ENCODE peak calls at places on chromosomes 7 and 10, in ten cellular contexts. One of them, this sample, is unnamed.

GRCh38 chr7:3201937-3202715 is 98.9 kb upstream of the SDK1 start:
- DNase-seq in AML-193: no peak
- DNase-seq in glutamatergic neuron: no peak
- DNase-seq in AG04449: no peak
- DNase-seq in stimulated activated CD8-positive, alpha-beta memory T cell treated with anti-CD3 and anti-CD28 coated beads, Interleukin-12 subunit alpha, Interleukin-12 subunit beta, amount 100 ng/mL, for 1 hour: no peak
- DNase-seq in tibial nerve: no peak
- DNase-seq in lung microvascular endothelial cell: no peak
- DNase-seq in GM10248: no peak
- DNase-seq in prostate gland: no peak
- DNase-seq in activated CD8-positive, alpha-beta memory T cell treated with anti-CD3 and anti-CD28 coated beads for 1 hour: no peak
- DNase-seq in this sample: no peak

GRCh38 chr10:91624633-91625032 is 8.2 kb downstream of the PPP1R3C start:
- DNase-seq in AG04449: no peak
- DNase-seq in glutamatergic neuron: no peak
- DNase-seq in GM10248: no peak
- DNase-seq in AML-193: no peak
- DNase-seq in prostate gland: no peak
- DNase-seq in lung microvascular endothelial cell: no peak
- DNase-seq in stimulated activated CD8-positive, alpha-beta memory T cell treated with anti-CD3 and anti-CD28 coated beads, Interleukin-12 subunit alpha, Interleukin-12 subunit beta, amount 100 ng/mL, for 1 hour: no peak
- DNase-seq in activated CD8-positive, alpha-beta memory T cell treated with anti-CD3 and anti-CD28 coated beads for 1 hour: no peak
- DNase-seq in tibial nerve: no peak
- DNase-seq in this sample: no peak

GRCh38 chr10:114437456-114438292 is 33.4 kb upstream of the AFAP1L2 start:
- DNase-seq in glutamatergic neuron: no peak
- DNase-seq in stimulated activated CD8-positive, alpha-beta memory T cell treated with anti-CD3 and anti-CD28 coated beads, Interleukin-12 subunit alpha, Interleukin-12 subunit beta, amount 100 ng/mL, for 1 hour: no peak
- DNase-seq in tibial nerve: no peak
- DNase-seq in GM10248: peak; percentile 40
- DNase-seq in AG04449: no peak
- DNase-seq in lung microvascular endothelial cell: peak; percentile 25
- DNase-seq in activated CD8-positive, alpha-beta memory T cell treated with anti-CD3 and anti-CD28 coated beads for 1 hour: no peak
- DNase-seq in AML-193: no peak
- DNase-seq in prostate gland: no peak
- DNase-seq in this sample: no peak

GRCh38 chr10:1141261-1141660 is 85.1 kb downstream of the WDR37 start:
- DNase-seq in AML-193: no peak
- DNase-seq in AG04449: no peak
- DNase-seq in lung microvascular endothelial cell: no peak
- DNase-seq in tibial nerve: no peak
- DNase-seq in prostate gland: no peak
- DNase-seq in activated CD8-positive, alpha-beta memory T cell treated with anti-CD3 and anti-CD28 coated beads for 1 hour: no peak
- DNase-seq in stimulated activated CD8-positive, alpha-beta memory T cell treated with anti-CD3 and anti-CD28 coated beads, Interleukin-12 subunit alpha, Interleukin-12 subunit beta, amount 100 ng/mL, for 1 hour: no peak
- DNase-seq in glutamatergic neuron: no peak
- DNase-seq in GM10248: no peak
- DNase-seq in this sample: no peak

GRCh38 chr7:110061387-110061786 is 1029.5 kb upstream of the LRRN3 start:
- DNase-seq in activated CD8-positive, alpha-beta memory T cell treated with anti-CD3 and anti-CD28 coated beads for 1 hour: no peak
- DNase-seq in AG04449: no peak
- DNase-seq in AML-193: no peak
- DNase-seq in lung microvascular endothelial cell: no peak
- DNase-seq in tibial nerve: no peak
- DNase-seq in GM10248: peak; percentile 8
- DNase-seq in glutamatergic neuron: no peak
- DNase-seq in prostate gland: no peak
- DNase-seq in stimulated activated CD8-positive, alpha-beta memory T cell treated with anti-CD3 and anti-CD28 coated beads, Interleukin-12 subunit alpha, Interleukin-12 subunit beta, amount 100 ng/mL, for 1 hour: no peak
- DNase-seq in this sample: no peak

GRCh38 chr10:30063098-30063497 is 3.7 kb upstream of the JCAD start:
- DNase-seq in glutamatergic neuron: no peak
- DNase-seq in lung microvascular endothelial cell: peak; percentile 97
- DNase-seq in stimulated activated CD8-positive, alpha-beta memory T cell treated with anti-CD3 and anti-CD28 coated beads, Interleukin-12 subunit alpha, Interleukin-12 subunit beta, amount 100 ng/mL, for 1 hour: no peak
- DNase-seq in activated CD8-positive, alpha-beta memory T cell treated with anti-CD3 and anti-CD28 coated beads for 1 hour: no peak
- DNase-seq in prostate gland: no peak
- DNase-seq in AML-193: no peak
- DNase-seq in GM10248: no peak
- DNase-seq in AG04449: no peak
- DNase-seq in tibial nerve: no peak
- DNase-seq in this sample: peak; percentile 61

GRCh38 chr7:5630670-5631069 is 150.8 kb downstream of the RNF216 start:
- DNase-seq in stimulated activated CD8-positive, alpha-beta memory T cell treated with anti-CD3 and anti-CD28 coated beads, Interleukin-12 subunit alpha, Interleukin-12 subunit beta, amount 100 ng/mL, for 1 hour: peak; percentile 25
- DNase-seq in activated CD8-positive, alpha-beta memory T cell treated with anti-CD3 and anti-CD28 coated beads for 1 hour: peak; percentile 14
- DNase-seq in AG04449: no peak
- DNase-seq in tibial nerve: no peak
- DNase-seq in prostate gland: no peak
- DNase-seq in glutamatergic neuron: no peak
- DNase-seq in GM10248: no peak
- DNase-seq in lung microvascular endothelial cell: no peak
- DNase-seq in AML-193: no peak
- DNase-seq in this sample: no peak

GRCh38 chr7:44282601-44283171 is 42.7 kb downstream of the CAMK2B start:
- DNase-seq in glutamatergic neuron: peak; percentile 38
- DNase-seq in stimulated activated CD8-positive, alpha-beta memory T cell treated with anti-CD3 and anti-CD28 coated beads, Interleukin-12 subunit alpha, Interleukin-12 subunit beta, amount 100 ng/mL, for 1 hour: no peak
- DNase-seq in activated CD8-positive, alpha-beta memory T cell treated with anti-CD3 and anti-CD28 coated beads for 1 hour: no peak
- DNase-seq in GM10248: no peak
- DNase-seq in lung microvascular endothelial cell: no peak
- DNase-seq in AG04449: no peak
- DNase-seq in prostate gland: no peak
- DNase-seq in tibial nerve: no peak
- DNase-seq in AML-193: no peak
- DNase-seq in this sample: no peak

GRCh38 chr7:460374-461117 is 59.1 kb downstream of the PDGFA start:
- DNase-seq in AML-193: no peak
- DNase-seq in activated CD8-positive, alpha-beta memory T cell treated with anti-CD3 and anti-CD28 coated beads for 1 hour: no peak
- DNase-seq in GM10248: no peak
- DNase-seq in glutamatergic neuron: peak; percentile 52
- DNase-seq in stimulated activated CD8-positive, alpha-beta memory T cell treated with anti-CD3 and anti-CD28 coated beads, Interleukin-12 subunit alpha, Interleukin-12 subunit beta, amount 100 ng/mL, for 1 hour: no peak
- DNase-seq in tibial nerve: no peak
- DNase-seq in lung microvascular endothelial cell: peak; percentile 46
- DNase-seq in AG04449: no peak
- DNase-seq in prostate gland: no peak
- DNase-seq in this sample: no peak

GRCh38 chr10:25758041-25758457 is 176.0 kb upstream of the MYO3A start:
- DNase-seq in AML-193: peak; percentile 44
- DNase-seq in stimulated activated CD8-positive, alpha-beta memory T cell treated with anti-CD3 and anti-CD28 coated beads, Interleukin-12 subunit alpha, Interleukin-12 subunit beta, amount 100 ng/mL, for 1 hour: no peak
- DNase-seq in GM10248: peak; percentile 22
- DNase-seq in glutamatergic neuron: peak; percentile 24
- DNase-seq in prostate gland: no peak
- DNase-seq in activated CD8-positive, alpha-beta memory T cell treated with anti-CD3 and anti-CD28 coated beads for 1 hour: no peak
- DNase-seq in tibial nerve: no peak
- DNase-seq in AG04449: no peak
- DNase-seq in lung microvascular endothelial cell: peak; percentile 1
- DNase-seq in this sample: no peak

GRCh38 chr7:27438878-27439589 is 196.4 kb downstream of the EVX1 start:
- DNase-seq in AML-193: no peak
- DNase-seq in tibial nerve: no peak
- DNase-seq in AG04449: no peak
- DNase-seq in stimulated activated CD8-positive, alpha-beta memory T cell treated with anti-CD3 and anti-CD28 coated beads, Interleukin-12 subunit alpha, Interleukin-12 subunit beta, amount 100 ng/mL, for 1 hour: no peak
- DNase-seq in glutamatergic neuron: no peak
- DNase-seq in activated CD8-positive, alpha-beta memory T cell treated with anti-CD3 and anti-CD28 coated beads for 1 hour: no peak
- DNase-seq in lung microvascular endothelial cell: no peak
- DNase-seq in prostate gland: no peak
- DNase-seq in GM10248: no peak
- DNase-seq in this sample: no peak

GRCh38 chr7:133742709-133743538 is 384.2 kb upstream of the LRGUK start:
- DNase-seq in activated CD8-positive, alpha-beta memory T cell treated with anti-CD3 and anti-CD28 coated beads for 1 hour: no peak
- DNase-seq in glutamatergic neuron: no peak
- DNase-seq in lung microvascular endothelial cell: peak; percentile 40
- DNase-seq in AG04449: no peak
- DNase-seq in stimulated activated CD8-positive, alpha-beta memory T cell treated with anti-CD3 and anti-CD28 coated beads, Interleukin-12 subunit alpha, Interleukin-12 subunit beta, amount 100 ng/mL, for 1 hour: no peak
- DNase-seq in prostate gland: no peak
- DNase-seq in GM10248: no peak
- DNase-seq in AML-193: peak; percentile 26
- DNase-seq in tibial nerve: peak; percentile 6
- DNase-seq in this sample: no peak

GRCh38 chr7:150898475-150899011 is 46.2 kb downstream of the AOC1 start:
- DNase-seq in activated CD8-positive, alpha-beta memory T cell treated with anti-CD3 and anti-CD28 coated beads for 1 hour: peak; percentile 69
- DNase-seq in prostate gland: peak; percentile 69
- DNase-seq in GM10248: peak; percentile 84
- DNase-seq in AG04449: no peak
- DNase-seq in tibial nerve: peak; percentile 74
- DNase-seq in stimulated activated CD8-positive, alpha-beta memory T cell treated with anti-CD3 and anti-CD28 coated beads, Interleukin-12 subunit alpha, Interleukin-12 subunit beta, amount 100 ng/mL, for 1 hour: peak; percentile 69
- DNase-seq in lung microvascular endothelial cell: peak; percentile 64
- DNase-seq in AML-193: peak; percentile 4
- DNase-seq in glutamatergic neuron: peak; percentile 91
- DNase-seq in this sample: peak; percentile 19

GRCh38 chr7:38160003-38160571 is 18.0 kb upstream of the STARD3NL start:
- DNase-seq in lung microvascular endothelial cell: no peak
- DNase-seq in stimulated activated CD8-positive, alpha-beta memory T cell treated with anti-CD3 and anti-CD28 coated beads, Interleukin-12 subunit alpha, Interleukin-12 subunit beta, amount 100 ng/mL, for 1 hour: no peak
- DNase-seq in AG04449: no peak
- DNase-seq in tibial nerve: no peak
- DNase-seq in prostate gland: no peak
- DNase-seq in activated CD8-positive, alpha-beta memory T cell treated with anti-CD3 and anti-CD28 coated beads for 1 hour: no peak
- DNase-seq in glutamatergic neuron: no peak
- DNase-seq in GM10248: no peak
- DNase-seq in AML-193: no peak
- DNase-seq in this sample: no peak

GRCh38 chr7:150379590-150380379 is 655 bp downstream of the ZNF775 start:
- DNase-seq in prostate gland: no peak
- DNase-seq in glutamatergic neuron: peak; percentile 58
- DNase-seq in AML-193: peak; percentile 58
- DNase-seq in AG04449: no peak
- DNase-seq in lung microvascular endothelial cell: peak; percentile 35
- DNase-seq in tibial nerve: peak; percentile 28
- DNase-seq in GM10248: no peak
- DNase-seq in stimulated activated CD8-positive, alpha-beta memory T cell treated with anti-CD3 and anti-CD28 coated beads, Interleukin-12 subunit alpha, Interleukin-12 subunit beta, amount 100 ng/mL, for 1 hour: no peak
- DNase-seq in activated CD8-positive, alpha-beta memory T cell treated with anti-CD3 and anti-CD28 coated beads for 1 hour: no peak
- DNase-seq in this sample: no peak

GRCh38 chr7:106534271-106534846 is 126.6 kb downstream of the CCDC71L start:
- DNase-seq in activated CD8-positive, alpha-beta memory T cell treated with anti-CD3 and anti-CD28 coated beads for 1 hour: no peak
- DNase-seq in AG04449: no peak
- DNase-seq in GM10248: no peak
- DNase-seq in tibial nerve: no peak
- DNase-seq in prostate gland: no peak
- DNase-seq in stimulated activated CD8-positive, alpha-beta memory T cell treated with anti-CD3 and anti-CD28 coated beads, Interleukin-12 subunit alpha, Interleukin-12 subunit beta, amount 100 ng/mL, for 1 hour: no peak
- DNase-seq in lung microvascular endothelial cell: no peak
- DNase-seq in AML-193: no peak
- DNase-seq in glutamatergic neuron: no peak
- DNase-seq in this sample: no peak

This sample was measured in HFF-Myc.